ENCODE peak calls at places on chromosome 15, in six cellular contexts. G is WTC11; K is amniotic epithelial cell; B is activated CD4-positive, CD25-positive, alpha-beta regulatory T cell; Q is T-helper 9 cell; F is NCI-H2081 treated with DMSO at 0.1 percent for 48 hours. C is an unnamed sample.

GRCh38 chr15:68650901-68651709 is 72.3 kb downstream of the CORO2B start:
- DNase-seq in G (peak; percentile 98), K (no peak), Q (peak; percentile 36), B (no peak), F (no peak), C (no peak)

GRCh38 chr15:91625506-91625905 is 228.0 kb upstream of the SLCO3A1 start:
- DNase-seq in B (no peak), G (no peak), K (no peak), Q (no peak), F (no peak), C (no peak)

GRCh38 chr15:87032291-87032690 is 952.6 kb downstream of the AGBL1 start:
- DNase-seq in Q (no peak), B (no peak), F (no peak), G (no peak), K (no peak), C (no peak)

GRCh38 chr15:47794266-47794914 is 77.1 kb downstream of the SEMA6D start:
- DNase-seq in F (no peak), Q (no peak), K (no peak), B (no peak), G (no peak), C (no peak)

GRCh38 chr15:42264790-42265189 is 8.2 kb upstream of the GANC start:
- DNase-seq in G (no peak), F (no peak), Q (no peak), K (no peak), B (no peak), C (no peak)

GRCh38 chr15:38275951-38276350 is 23.3 kb downstream of the SPRED1 start:
- DNase-seq in G (no peak), B (no peak), K (peak; percentile 72), F (no peak), Q (no peak), C (no peak)

GRCh38 chr15:57761562-57761961 is 55.0 kb downstream of the POLR2M start:
- DNase-seq in Q (no peak), F (no peak), K (no peak), G (no peak), B (no peak), C (no peak)

GRCh38 chr15:22866066-22866465 is 27.6 kb downstream of the NIPA2 start:
- DNase-seq in K (peak; percentile 98), G (no peak), F (no peak), Q (no peak), B (no peak), C (peak; percentile 28)

GRCh38 chr15:77057072-77057471 is 13.8 kb downstream of the TSPAN3 start:
- DNase-seq in Q (no peak), G (no peak), F (no peak), K (peak; percentile 48), B (no peak), C (no peak)

GRCh38 chr15:70281811-70282307 is 184.1 kb upstream of the TLE3 start:
- DNase-seq in B (no peak), Q (no peak), K (peak; percentile 53), G (no peak), F (no peak), C (no peak)

GRCh38 chr15:90055182-90055581 is 47.1 kb downstream of the IDH2 start:
- DNase-seq in Q (no peak), G (no peak), F (no peak), B (no peak), K (no peak), C (no peak)

GRCh38 chr15:75666823-75667501 is 19.2 kb downstream of the SNX33 start:
- DNase-seq in K (peak; percentile 92), B (no peak), Q (no peak), G (no peak), F (no peak), C (peak; percentile 74)

GRCh38 chr15:75597667-75598341 is 18.7 kb upstream of the PTPN9 start:
- DNase-seq in F (no peak), B (no peak), K (peak; percentile 22), G (peak; percentile 35), Q (no peak), C (no peak)

GRCh38 chr15:82900511-82900910 is 52.0 kb downstream of the HOMER2 start:
- DNase-seq in K (no peak), F (no peak), B (no peak), Q (no peak), G (no peak), C (no peak)